ENCODE peak calls at places on chromosomes 16 and 17, in five cellular contexts. E is A549; J is stomach; X is mesendoderm; D is activated effector memory CD4-positive, alpha-beta T cell treated with Interleukin-2 at 50 U/mL for 16 hours. Y is an unnamed sample.

GRCh38 chr16:72256398-72257048 is 84.6 kb upstream of the PMFBP1 start:
- DNase-seq in E (no peak), J (no peak), X (no peak), D (no peak), Y (no peak)

GRCh38 chr16:62639890-62640289 is 603.7 kb upstream of the CDH8 start:
- DNase-seq in E (no peak), J (no peak), X (no peak), D (no peak), Y (no peak)

GRCh38 chr17:50339381-50339780 is 6.5 kb upstream of the XYLT2 start:
- DNase-seq in E (no peak), J (peak; percentile 81), X (no peak), D (no peak), Y (no peak)

GRCh38 chr16:1428511-1428910 is 2.4 kb upstream of the PERCC1 start:
- DNase-seq in E (peak; percentile 82), J (no peak), X (peak; percentile 45), D (no peak), Y (peak; percentile 70)

GRCh38 chr16:85650864-85651811 is 37.6 kb downstream of the GINS2 start:
- DNase-seq in E (no peak), J (peak; percentile 66), X (no peak), D (no peak), Y (peak; percentile 68)

GRCh38 chr16:75456971-75457370 is 7.5 kb downstream of the TMEM170A start:
- DNase-seq in E (no peak), J (no peak), X (no peak), D (no peak), Y (no peak)

GRCh38 chr17:74521701-74522201 is 9.5 kb downstream of the CD300LB start:
- DNase-seq in E (no peak), J (peak; percentile 25), X (no peak), D (no peak), Y (no peak)

GRCh38 chr16:15754821-15755534 is 101.8 kb downstream of the MYH11 start:
- DNase-seq in E (no peak), J (no peak), X (no peak), D (no peak), Y (no peak)

GRCh38 chr17:3964203-3965122 is at the start of gene ATP2A3:
- DNase-seq in E (peak; percentile 69), J (peak; percentile 60), X (peak; percentile 39), D (peak; percentile 65), Y (peak; percentile 51)

GRCh38 chr17:13704333-13704732 is 102.6 kb upstream of the HS3ST3A1 start:
- DNase-seq in E (no peak), J (no peak), X (no peak), D (no peak), Y (no peak)

GRCh38 chr17:39755550-39756375 is 18.0 kb downstream of the GRB7 start:
- DNase-seq in E (no peak), J (no peak), X (no peak), D (peak; percentile 37), Y (no peak)

GRCh38 chr16:84628226-84628731 is 10.4 kb upstream of the COTL1 start:
- DNase-seq in E (no peak), J (no peak), X (no peak), D (no peak), Y (no peak)

GRCh38 chr16:48580925-48581500 is 29.0 kb downstream of the N4BP1 start:
- DNase-seq in E (no peak), J (no peak), X (no peak), D (no peak), Y (no peak)

GRCh38 chr17:72187544-72187943 is 66.7 kb downstream of the SOX9 start:
- DNase-seq in E (no peak), J (peak; percentile 72), X (no peak), D (no peak), Y (peak; percentile 45)

GRCh38 chr17:63998050-63998720 is at the start of gene PRR29:
- DNase-seq in E (peak; percentile 95), J (peak; percentile 74), X (peak; percentile 85), D (peak; percentile 68), Y (peak; percentile 96)

GRCh38 chr16:4371481-4372314 is at the start of gene VASN:
- DNase-seq in E (peak; percentile 78), J (peak; percentile 88), X (peak; percentile 78), D (peak; percentile 60), Y (peak; percentile 90)

GRCh38 chr17:14886200-14886739 is 378.9 kb downstream of the PMP22 start:
- DNase-seq in E (no peak), J (no peak), X (peak; percentile 77), D (no peak), Y (peak; percentile 28)

GRCh38 chr16:68503334-68503733 is 35.8 kb upstream of the ZFP90 start:
- DNase-seq in E (no peak), J (no peak), X (no peak), D (no peak), Y (no peak)

GRCh38 chr17:65530158-65530984 is 31.1 kb downstream of the AXIN2 start:
- DNase-seq in E (no peak), J (no peak), X (no peak), D (no peak), Y (no peak)